ENCODE peak calls at places on chromosomes 4 and X, in nine cellular contexts. Y is activated CD8-positive, alpha-beta T cell treated with anti-CD3 and anti-CD28 coated beads for 36 hours; N is esophagus mucosa; T is heart left ventricle; E is right cardiac atrium; I is activated naive CD8-positive, alpha-beta T cell treated with anti-CD3 and anti-CD28 coated beads, Interleukin-2, amount 10 ng/mL, durations not matched to agents 7 days and 5 days; F is lower lobe of right lung; V is activated naive CD4-positive, alpha-beta T cell treated with anti-CD3 and anti-CD28 coated beads, Interleukin-2, amount 50 U/mL, for 72 hours; Z is omental fat pad. R is an unnamed sample.

GRCh38 chr4:14566518-14566917 is 435.8 kb upstream of the CPEB2 start:
- ATAC-seq in Y (peak; percentile 42), V (no peak), N (no peak), F (no peak), I (no peak), E (no peak), Z (no peak), T (no peak), R (no peak)

GRCh38 chr4:73707918-73708577 is 32.3 kb upstream of the CXCL8 start:
- ATAC-seq in Z (peak; percentile 70), N (peak; percentile 54), E (peak; percentile 70), I (no peak), F (peak; percentile 85), T (peak; percentile 57), Y (no peak), V (no peak), R (no peak)

GRCh38 chrX:20435913-20436312 is 169.2 kb upstream of the RPS6KA3 start:
- ATAC-seq in T (no peak), Z (no peak), V (no peak), F (no peak), Y (no peak), I (no peak), E (no peak), N (no peak), R (no peak)

GRCh38 chr4:43286137-43286536 is 393.6 kb downstream of the GRXCR1 start:
- ATAC-seq in F (no peak), T (no peak), Z (no peak), I (no peak), Y (no peak), N (no peak), E (no peak), V (no peak), R (no peak)

GRCh38 chr4:168639914-168640313 is 143.1 kb downstream of the PALLD start:
- ATAC-seq in F (no peak), N (no peak), V (no peak), E (peak; percentile 44), Y (no peak), T (no peak), I (no peak), Z (no peak), R (no peak)

GRCh38 chrX:413322-414201 is 26.9 kb upstream of the PPP2R3B start:
- ATAC-seq in V (no peak), T (peak; percentile 93), I (no peak), N (no peak), E (peak; percentile 93), F (peak; percentile 24), Y (no peak), Z (no peak), R (no peak)

GRCh38 chrX:1341531-1342179 is 5.1 kb downstream of the IL3RA start:
- ATAC-seq in Z (no peak), I (no peak), E (no peak), Y (no peak), V (no peak), N (no peak), F (peak; percentile 36), T (no peak), R (no peak)

GRCh38 chr4:88275949-88276515 is 8.3 kb downstream of the PPM1K start:
- ATAC-seq in T (no peak), E (no peak), N (no peak), V (no peak), Y (no peak), F (no peak), I (no peak), Z (no peak), R (no peak)

GRCh38 chr4:37682701-37683401 is 3.3 kb downstream of the RELL1 start:
- ATAC-seq in V (no peak), T (no peak), Z (no peak), F (no peak), I (no peak), N (no peak), E (no peak), Y (no peak), R (no peak)

GRCh38 chrX:118698516-118699247 is 28.7 kb upstream of the IL13RA1 start:
- ATAC-seq in I (no peak), Y (no peak), Z (no peak), T (no peak), N (peak; percentile 72), E (no peak), F (peak; percentile 49), V (no peak), R (peak; percentile 66)

GRCh38 chrX:120408168-120408567 is 46.3 kb downstream of the ATP1B4 start:
- ATAC-seq in F (no peak), T (no peak), Y (no peak), Z (no peak), V (no peak), N (no peak), I (no peak), E (no peak), R (no peak)

GRCh38 chr4:8879574-8879973 is 7.9 kb upstream of the HMX1 start:
- ATAC-seq in V (no peak), N (no peak), F (no peak), T (no peak), I (no peak), E (no peak), Y (no peak), Z (no peak), R (no peak)

GRCh38 chrX:120000490-120001246 is 57.1 kb upstream of the NKAP start:
- ATAC-seq in Z (no peak), E (no peak), N (no peak), F (peak; percentile 68), V (peak; percentile 57), Y (no peak), I (no peak), T (no peak), R (no peak)

GRCh38 chr4:3111461-3111860 is 37.0 kb downstream of the HTT start:
- ATAC-seq in Y (no peak), F (no peak), E (no peak), I (no peak), N (no peak), Z (no peak), T (peak; percentile 17), V (no peak), R (no peak)

R was measured in gastroesophageal sphincter.